ENCODE peak calls at places on chromosomes 11 and 22, in six cellular contexts. K is fibroblast of lung, P is PC-9, Z is OCI-LY7, Q is adrenal gland, D is cardiac fibroblast. L is an unnamed sample.

GRCh38 chr11:2525941-2526807 is 81.4 kb downstream of the KCNQ1 start:
- DNase-seq in K (no peak), P (no peak), Z (no peak), Q (peak; percentile 7), D (no peak), L (no peak)

GRCh38 chr11:12717851-12718291 is 43.6 kb downstream of the TEAD1 start:
- DNase-seq in K (no peak), P (no peak), Z (peak; percentile 33), Q (no peak), D (no peak), L (peak; percentile 97)

GRCh38 chr11:130918081-130918480 is 1.8 kb upstream of the SNX19 start:
- DNase-seq in K (no peak), P (no peak), Z (no peak), Q (peak; percentile 16), D (no peak), L (no peak)

GRCh38 chr11:118045191-118045590 is 31.7 kb upstream of the TMPRSS4 start:
- DNase-seq in K (no peak), P (no peak), Z (no peak), Q (no peak), D (no peak), L (no peak)

GRCh38 chr11:44427432-44427831 is 117.5 kb upstream of the ALX4 start:
- DNase-seq in K (no peak), P (no peak), Z (peak; percentile 9), Q (no peak), D (no peak), L (no peak)

GRCh38 chr11:106608677-106609076 is 409.6 kb downstream of the GUCY1A2 start:
- DNase-seq in K (peak; percentile 45), P (peak; percentile 56), Z (no peak), Q (no peak), D (no peak), L (no peak)

GRCh38 chr11:14305649-14306048 is 53.3 kb downstream of the RRAS2 start:
- DNase-seq in K (no peak), P (no peak), Z (no peak), Q (no peak), D (no peak), L (no peak)

GRCh38 chr22:22465782-22466181 is 42.8 kb downstream of the ZNF280B start:
- DNase-seq in K (no peak), P (no peak), Z (no peak), Q (no peak), D (no peak), L (no peak)

GRCh38 chr22:22030493-22031182 is 48.1 kb upstream of the TOP3B start:
- DNase-seq in K (peak; percentile 21), P (no peak), Z (peak; percentile 96), Q (no peak), D (peak; percentile 8), L (peak; percentile 84)

GRCh38 chr22:28012811-28013460 is 93.9 kb upstream of the PITPNB start:
- DNase-seq in K (no peak), P (peak; percentile 73), Z (no peak), Q (no peak), D (no peak), L (no peak)

GRCh38 chr11:114764563-114764962 is 86.2 kb downstream of the NXPE2 start:
- DNase-seq in K (no peak), P (no peak), Z (no peak), Q (no peak), D (no peak), L (no peak)

DNA sequence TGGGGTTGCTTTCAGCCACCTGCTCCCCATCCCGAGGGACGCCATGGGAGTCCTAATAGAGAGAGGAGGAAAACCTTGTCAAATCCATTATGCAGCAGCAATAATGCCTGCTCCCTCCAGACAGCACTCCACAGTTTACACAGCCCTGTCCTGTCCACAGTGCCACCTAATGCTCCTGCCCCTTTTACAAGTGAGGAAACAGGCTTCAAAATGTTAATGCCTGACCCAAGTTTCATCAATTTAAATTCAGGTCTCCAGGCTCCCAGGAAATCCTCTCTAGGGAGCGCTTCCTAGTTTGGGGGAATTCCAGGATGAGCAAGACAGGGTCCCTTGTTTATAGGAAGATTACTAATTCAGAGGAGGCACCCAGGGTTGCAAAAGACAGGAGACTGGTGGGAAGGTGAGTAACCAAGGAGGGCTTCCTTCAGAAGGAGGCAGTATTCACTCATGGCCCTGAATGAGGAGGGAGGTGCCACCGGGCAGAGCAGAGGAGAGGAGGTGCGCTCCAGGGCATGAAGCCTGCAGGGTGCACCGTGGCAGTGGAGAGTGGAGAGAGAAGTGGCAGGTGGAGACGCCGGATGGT is 1.5 kb downstream of the TMEM132A start:
- DNase-seq in K (no peak), P (peak; percentile 66), Z (no peak), Q (no peak), D (no peak), L (no peak)
- H3K4me3 ChIP-seq in K (no peak overlapping the region), P (peak overlapping the region; percentile 74), Z (peak overlapping the region; percentile 70), Q (no peak overlapping the region), D (no peak overlapping the region), L (no peak overlapping the region)

GRCh38 chr22:48575567-48576332 is 1251.9 kb downstream of the BRD1 start:
- DNase-seq in K (no peak), P (no peak), Z (no peak), Q (no peak), D (no peak), L (no peak)

GRCh38 chr22:48572951-48573350 is 1254.7 kb downstream of the BRD1 start:
- DNase-seq in K (no peak), P (no peak), Z (no peak), Q (no peak), D (no peak), L (no peak)

GRCh38 chr22:48576333-48577013 is 1251.2 kb downstream of the BRD1 start:
- DNase-seq in K (no peak), P (no peak), Z (no peak), Q (no peak), D (no peak), L (no peak)

GRCh38 chr22:48573766-48574165 is 1253.9 kb downstream of the BRD1 start:
- DNase-seq in K (no peak), P (no peak), Z (no peak), Q (no peak), D (no peak), L (no peak)

GRCh38 chr22:48574776-48575566 is 1252.7 kb downstream of the BRD1 start:
- DNase-seq in K (peak; percentile 17), P (no peak), Z (no peak), Q (no peak), D (no peak), L (no peak)
- TF ChIP-seq CTCF in K (no peak), P (no peak), Z (no peak), Q (no peak), D (no peak), L (no peak)

DNA sequence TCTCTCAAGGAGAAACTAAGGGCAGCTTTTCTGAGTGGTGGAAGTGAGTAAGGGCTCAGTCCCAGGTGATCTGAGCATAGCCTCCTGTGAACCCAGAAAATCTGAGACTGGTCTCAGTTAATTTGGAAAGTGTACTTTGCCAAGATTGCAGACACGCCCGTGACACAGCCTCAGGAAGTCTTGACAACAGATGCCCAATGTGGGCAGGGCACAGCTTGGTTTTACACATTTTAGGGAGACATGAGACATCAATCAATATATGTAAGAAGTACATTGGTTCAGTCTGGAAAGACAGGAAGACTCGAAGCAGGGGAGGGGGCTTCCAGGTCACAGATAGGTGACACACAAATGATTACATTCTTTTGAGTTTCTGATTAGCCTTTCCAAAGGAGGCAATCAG is 13.5 kb upstream of the CRY2 start:
- DNase-seq in K (no peak), P (no peak), Z (no peak), Q (no peak), D (no peak), L (no peak)
- H3K4me3 ChIP-seq in K (no peak overlapping the region), P (no peak overlapping the region), Z (no peak overlapping the region), Q (no peak overlapping the region), D (no peak overlapping the region), L (no peak overlapping the region)

GRCh38 chr11:31529189-31529588 is 19.6 kb downstream of the ELP4 start:
- DNase-seq in K (no peak), P (no peak), Z (no peak), Q (no peak), D (no peak), L (no peak)
- TF ChIP-seq CTCF in K (no peak), P (no peak), Z (no peak), Q (no peak), D (no peak), L (no peak)

DNA sequence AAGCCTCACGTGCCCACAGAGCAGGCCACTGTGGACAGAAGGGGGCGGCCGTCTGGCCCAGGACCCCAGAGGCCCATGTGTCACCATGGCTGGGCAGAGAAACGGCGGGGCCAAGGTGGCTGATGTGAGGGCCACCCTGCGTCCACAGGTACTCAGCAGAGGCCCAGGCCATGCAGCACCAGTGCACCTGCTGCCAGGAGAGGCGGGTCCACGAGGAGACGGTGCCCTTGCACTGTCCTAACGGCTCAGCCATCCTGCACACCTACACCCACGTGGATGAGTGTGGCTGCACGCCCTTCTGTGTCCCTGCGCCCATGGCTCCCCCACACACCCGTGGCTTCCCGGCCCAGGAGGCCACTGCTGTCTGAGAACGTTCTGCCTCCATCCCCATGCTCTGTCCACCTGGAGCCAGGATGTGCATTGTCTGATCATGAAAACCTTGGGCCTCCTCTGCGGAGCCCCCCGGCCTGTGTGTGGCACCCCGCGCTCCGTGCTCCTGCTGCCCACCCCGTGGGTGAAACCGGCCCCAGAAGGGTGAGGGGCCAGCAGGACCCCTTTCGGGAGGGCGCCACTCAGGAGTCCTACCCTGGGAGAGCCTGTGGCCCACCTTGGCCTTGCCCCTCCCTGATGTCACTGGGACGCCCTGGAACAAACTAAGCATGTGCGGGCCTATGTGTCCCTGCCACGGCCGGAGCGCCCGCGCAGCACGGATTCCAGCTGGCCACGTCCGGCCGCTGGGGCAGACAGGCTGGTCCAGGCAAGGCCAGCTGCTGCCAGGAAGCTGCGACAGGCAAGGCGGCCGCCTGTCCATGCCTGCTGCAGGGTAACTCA is 38.6 kb downstream of the MUC5B start:
- DNase-seq in K (no peak), P (no peak), Z (no peak), Q (no peak), D (no peak), L (no peak)
- H3K4me3 ChIP-seq in K (no peak overlapping the region), P (no peak overlapping the region), Z (no peak overlapping the region), Q (no peak overlapping the region), D (no peak overlapping the region), L (peak overlapping the region; percentile 64)

DNA sequence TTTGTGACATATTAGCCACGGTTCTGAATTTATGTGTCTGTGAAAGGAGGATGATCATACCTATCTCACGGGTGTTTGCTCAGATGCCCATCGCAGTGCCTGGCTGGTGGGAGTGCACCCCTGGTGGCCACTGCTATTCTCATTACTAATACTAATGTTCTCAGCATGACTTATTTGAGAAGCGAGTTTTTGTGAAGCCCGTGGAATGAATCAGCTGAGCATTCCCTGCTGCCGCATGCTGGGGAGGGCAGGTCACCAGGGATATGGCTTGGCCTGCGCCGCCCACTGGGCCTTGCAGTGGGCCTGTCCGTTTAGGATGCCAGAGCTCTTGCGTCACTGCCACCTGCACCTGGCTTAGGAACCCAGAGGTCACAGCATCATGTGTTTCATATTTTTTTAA is 16.8 kb downstream of the CTTN start:
- DNase-seq in K (peak; percentile 50), P (no peak), Z (no peak), Q (peak; percentile 85), D (peak; percentile 56), L (no peak)
- TF ChIP-seq CTCF in K (peak; percentile 54), P (peak; percentile 50), Z (peak; percentile 59), Q (no peak), D (peak; percentile 60), L (no peak)